ENCODE peak calls at places on chromosomes 1 and 21, in four cellular contexts. Y is activated B cell treated with CpG ODN at 0.5 μM for 24 hours, C is lower lobe of right lung, I is RWPE1. B is an unnamed sample.

GRCh38 chr1:73839922-73840321 is 358.1 kb downstream of the LRRIQ3 start:
- DNase-seq in C (no peak), I (no peak), Y (no peak), B (no peak)

GRCh38 chr1:89673251-89673650 is 40.3 kb downstream of the LRRC8C start:
- DNase-seq in C (no peak), Y (no peak), I (no peak), B (no peak)

GRCh38 chr1:110211503-110212164 is 1.5 kb downstream of the KCNC4 start:
- DNase-seq in Y (no peak), C (peak; percentile 58), I (no peak), B (no peak)

GRCh38 chr1:247373721-247374141 is 42.1 kb upstream of the ZNF496 start:
- DNase-seq in C (peak; percentile 55), Y (peak; percentile 52), I (peak; percentile 23), B (no peak)

GRCh38 chr1:27971674-27972073 is 11.9 kb downstream of the XKR8 start:
- DNase-seq in C (no peak), Y (no peak), I (no peak), B (no peak)

GRCh38 chr21:16891821-16892220 is 621.0 kb upstream of the CXADR start:
- DNase-seq in I (no peak), Y (no peak), C (no peak), B (no peak)

GRCh38 chr1:50416553-50417453 is 6.4 kb downstream of the DMRTA2 start:
- DNase-seq in I (no peak), C (no peak), Y (no peak), B (no peak)

GRCh38 chr21:43330306-43330881 is 96.5 kb downstream of the SIK1 start:
- DNase-seq in C (no peak), Y (no peak), I (no peak), B (no peak)

GRCh38 chr1:14190508-14190907 is 408.0 kb upstream of the KAZN start:
- DNase-seq in C (no peak), I (peak; percentile 95), Y (no peak), B (no peak)

GRCh38 chr1:199046618-199047017 is 407.8 kb downstream of the PTPRC start:
- DNase-seq in I (no peak), C (no peak), Y (no peak), B (no peak)
- TF ChIP-seq CTCF in I (no peak), C (no peak), Y (no peak), B (no peak)

GRCh38 chr21:45154511-45155508 is 80.4 kb downstream of the ADARB1 start:
- DNase-seq in C (no peak), I (no peak), Y (no peak), B (no peak)

GRCh38 chr21:45153358-45154318 is 79.3 kb downstream of the ADARB1 start:
- DNase-seq in Y (no peak), I (no peak), C (no peak), B (no peak)

GRCh38 chr21:45150630-45151265 is 76.4 kb downstream of the ADARB1 start:
- DNase-seq in I (no peak), C (no peak), Y (no peak), B (no peak)

GRCh38 chr21:45151484-45152115 is 77.2 kb downstream of the ADARB1 start:
- DNase-seq in I (no peak), Y (no peak), C (no peak), B (no peak)

GRCh38 chr21:45152265-45152746 is 77.9 kb downstream of the ADARB1 start:
- DNase-seq in Y (peak; percentile 51), I (no peak), C (peak; percentile 77), B (no peak)
- TF ChIP-seq CTCF in Y (no peak), I (no peak), C (peak; percentile 34), B (peak; percentile 49)

GRCh38 chr1:2514863-2515762 is 11.3 kb downstream of the PANK4 start:
- DNase-seq in Y (no peak), C (no peak), I (no peak), B (no peak)
- TF ChIP-seq CTCF in Y (no peak), C (no peak), I (no peak), B (peak; percentile 57)

DNA sequence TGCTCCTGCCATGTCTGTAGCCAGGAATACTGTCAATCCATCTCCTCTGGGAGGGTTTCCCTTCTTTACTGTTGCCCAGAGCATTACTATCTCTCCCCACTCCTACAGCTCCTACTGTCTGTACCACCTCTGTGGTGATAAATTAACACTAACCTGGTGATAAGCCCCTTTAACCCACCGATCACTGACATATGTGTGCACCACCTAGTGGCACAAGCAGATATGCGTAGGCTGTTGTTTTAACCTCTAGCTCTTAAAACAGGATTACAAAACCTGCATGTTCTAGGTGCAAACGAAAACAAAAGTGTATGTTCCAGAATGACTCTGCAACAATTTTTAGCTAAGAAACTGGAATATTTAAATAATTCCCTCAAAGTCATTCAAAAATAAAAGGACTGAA is 93.9 kb upstream of the BEND5 start:
- DNase-seq in Y (no peak), C (no peak), I (no peak), B (no peak)
- TF ChIP-seq CTCF in Y (no peak), C (peak; percentile 47), I (no peak), B (peak; percentile 68)